ENCODE peak calls at places on chromosomes 5 and 9, in four cellular contexts. L is T-cell, S is NCI-H1417, X is T1000. J is an unnamed sample.
A peak's percentile ranks its signal among the peaks of the same experiment; 100 is the strongest.

GRCh38 chr9:112753725-112754124 is 3.2 kb downstream of the SNX30 start:
- DNase-seq in L (no peak), X (no peak), S (no peak), J (peak; percentile 55)

GRCh38 chr5:139092741-139093140 is 105.4 kb downstream of the SIL1 start:
- DNase-seq in X (no peak), S (no peak), L (no peak), J (no peak)

GRCh38 chr5:82332889-82333619 is 54.9 kb upstream of the RPS23 start:
- DNase-seq in X (no peak), L (no peak), S (no peak), J (no peak)

GRCh38 chr5:174312270-174312617 is 266.7 kb downstream of the NSG2 start:
- DNase-seq in L (no peak), S (no peak), X (no peak), J (no peak)

GRCh38 chr5:147690595-147690994 is 91.9 kb downstream of the JAKMIP2 start:
- DNase-seq in S (no peak), X (no peak), L (no peak), J (no peak)

GRCh38 chr5:110351451-110351850 is 375.0 kb downstream of the TMEM232 start:
- DNase-seq in S (no peak), X (no peak), L (no peak), J (no peak)

GRCh38 chr9:132207839-132208615 is 46.2 kb downstream of the NTNG2 start:
- DNase-seq in L (no peak), S (no peak), X (no peak), J (no peak)

GRCh38 chr5:33969572-33970452 is 14.7 kb downstream of the SLC45A2 start:
- DNase-seq in L (no peak), X (peak; percentile 3), S (peak; percentile 12), J (peak; percentile 29)

GRCh38 chr5:582936-583635 is 29.1 kb upstream of the CEP72 start:
- DNase-seq in L (no peak), X (no peak), S (no peak), J (no peak)

GRCh38 chr5:136226401-136226800 is 33.4 kb upstream of the SMIM32 start:
- DNase-seq in S (no peak), X (no peak), L (no peak), J (no peak)

GRCh38 chr9:92499701-92500100 is 17.4 kb upstream of the ASPN start:
- DNase-seq in L (no peak), S (no peak), X (no peak), J (no peak)

GRCh38 chr9:101376117-101376866 is 8.5 kb downstream of the BAAT start:
- DNase-seq in X (peak; percentile 3), L (no peak), S (no peak), J (peak; percentile 90)

GRCh38 chr9:136657975-136658848 is 4.5 kb upstream of the EGFL7 start:
- DNase-seq in S (peak; percentile 40), X (no peak), L (no peak), J (no peak)

GRCh38 chr9:27353405-27354229 is 56.7 kb upstream of the EQTN start:
- DNase-seq in S (peak; percentile 5), L (no peak), X (no peak), J (no peak)

GRCh38 chr9:69976165-69976564 is 67.5 kb upstream of the MAMDC2 start:
- DNase-seq in S (no peak), X (no peak), L (no peak), J (peak; percentile 72)

GRCh38 chr5:98414938-98415337 is 358.5 kb upstream of the RGMB start:
- DNase-seq in S (no peak), L (no peak), X (peak; percentile 46), J (peak; percentile 95)

GRCh38 chr5:139634541-139634940 is 13.6 kb upstream of the CXXC5 start:
- DNase-seq in L (no peak), S (no peak), X (no peak), J (no peak)

GRCh38 chr9:137028281-137029057 is 432 bp upstream of the ABCA2 start:
- DNase-seq in S (peak; percentile 83), L (peak; percentile 48), X (peak; percentile 15), J (no peak)

GRCh38 chr5:173963867-173964429 is 25.0 kb upstream of the C5orf47 start:
- DNase-seq in L (peak; percentile 28), S (no peak), X (no peak), J (no peak)

GRCh38 chr9:109401169-109401989 is 80.5 kb upstream of the EPB41L4B start:
- DNase-seq in S (peak; percentile 55), X (no peak), L (no peak), J (no peak)

GRCh38 chr5:115430374-115430773 is 114.2 kb downstream of the FEM1C start:
- DNase-seq in L (no peak), X (no peak), S (no peak), J (no peak)

GRCh38 chr9:137454145-137454505 is 5.0 kb downstream of the NSMF start:
- DNase-seq in L (peak; percentile 31), S (no peak), X (no peak), J (no peak)

GRCh38 chr5:169091396-169091980 is 209.5 kb downstream of the SLIT3 start:
- DNase-seq in X (no peak), S (no peak), L (no peak), J (no peak)

GRCh38 chr9:28927711-28928110 is 1354.4 kb upstream of the C9orf72 start:
- DNase-seq in S (no peak), L (no peak), X (no peak), J (no peak)

GRCh38 chr5:137141779-137142178 is 357.3 kb downstream of the SPOCK1 start:
- DNase-seq in S (no peak), L (no peak), X (no peak), J (peak; percentile 23)

GRCh38 chr5:140145818-140146522 is 20.2 kb downstream of the IGIP start:
- DNase-seq in L (peak; percentile 28), S (peak; percentile 75), X (no peak), J (peak; percentile 48)

GRCh38 chr9:71742703-71743102 is 25.6 kb downstream of the CEMIP2 start:
- DNase-seq in S (no peak), X (no peak), L (no peak), J (no peak)

GRCh38 chr5:139222346-139222745 is 24.2 kb upstream of the SIL1 start:
- DNase-seq in X (no peak), L (no peak), S (peak; percentile 11), J (no peak)